ENCODE peak calls at places on chromosomes 12 and 14, in six cellular contexts. One of them, this sample, is unnamed.
A peak's percentile ranks its signal among the peaks of the same experiment; 100 is the strongest.

GRCh38 chr12:88338486-88338885 is 196.4 kb downstream of the TMTC3 start:
- DNase-seq in gastrocnemius medialis: no peak
- DNase-seq in tibial artery: no peak
- DNase-seq in upper lobe of left lung: no peak
- DNase-seq in GM12878: no peak
- DNase-seq in SK-N-SH: no peak
- DNase-seq in this sample: no peak

GRCh38 chr12:50845021-50845647 is 2.4 kb downstream of the TMPRSS12 start:
- DNase-seq in gastrocnemius medialis: no peak
- DNase-seq in tibial artery: no peak
- DNase-seq in SK-N-SH: no peak
- DNase-seq in upper lobe of left lung: no peak
- DNase-seq in GM12878: no peak
- DNase-seq in this sample: no peak

GRCh38 chr14:50060871-50061663 is 55.3 kb downstream of the VCPKMT start:
- DNase-seq in tibial artery: peak; percentile 83
- DNase-seq in GM12878: no peak
- DNase-seq in SK-N-SH: peak; percentile 66
- DNase-seq in upper lobe of left lung: no peak
- DNase-seq in gastrocnemius medialis: peak; percentile 27
- DNase-seq in this sample: peak; percentile 67

GRCh38 chr12:12606793-12607589 is 4.7 kb upstream of the CREBL2 start:
- DNase-seq in SK-N-SH: no peak
- DNase-seq in GM12878: peak; percentile 53
- DNase-seq in upper lobe of left lung: no peak
- DNase-seq in gastrocnemius medialis: no peak
- DNase-seq in tibial artery: no peak
- DNase-seq in this sample: no peak

GRCh38 chr14:40841886-40842285 is 764.8 kb upstream of the LRFN5 start:
- DNase-seq in gastrocnemius medialis: no peak
- DNase-seq in GM12878: no peak
- DNase-seq in SK-N-SH: no peak
- DNase-seq in tibial artery: no peak
- DNase-seq in upper lobe of left lung: no peak
- DNase-seq in this sample: no peak

GRCh38 chr14:87153901-87154300 is 839.1 kb downstream of the GALC start:
- DNase-seq in gastrocnemius medialis: no peak
- DNase-seq in upper lobe of left lung: no peak
- DNase-seq in tibial artery: no peak
- DNase-seq in SK-N-SH: no peak
- DNase-seq in GM12878: no peak
- DNase-seq in this sample: no peak

GRCh38 chr14:31465113-31465512 is 7.8 kb upstream of the DTD2 start:
- DNase-seq in GM12878: no peak
- DNase-seq in upper lobe of left lung: no peak
- DNase-seq in gastrocnemius medialis: no peak
- DNase-seq in SK-N-SH: no peak
- DNase-seq in tibial artery: no peak
- DNase-seq in this sample: no peak

GRCh38 chr12:113456199-113456598 is 15.5 kb downstream of the LHX5 start:
- DNase-seq in upper lobe of left lung: no peak
- DNase-seq in GM12878: no peak
- DNase-seq in SK-N-SH: no peak
- DNase-seq in gastrocnemius medialis: no peak
- DNase-seq in tibial artery: no peak
- DNase-seq in this sample: no peak

GRCh38 chr14:22888662-22889061 is 5.6 kb downstream of the REM2 start:
- DNase-seq in SK-N-SH: no peak
- DNase-seq in gastrocnemius medialis: no peak
- DNase-seq in tibial artery: no peak
- DNase-seq in GM12878: peak; percentile 62
- DNase-seq in upper lobe of left lung: no peak
- DNase-seq in this sample: no peak

GRCh38 chr14:22848391-22849164 is 12.2 kb downstream of the MMP14 start:
- DNase-seq in GM12878: no peak
- DNase-seq in upper lobe of left lung: peak; percentile 78
- DNase-seq in SK-N-SH: peak; percentile 90
- DNase-seq in tibial artery: peak; percentile 96
- DNase-seq in gastrocnemius medialis: peak; percentile 43
- DNase-seq in this sample: peak; percentile 76

GRCh38 chr12:14618990-14619389 is 51.3 kb upstream of the PLBD1 start:
- DNase-seq in upper lobe of left lung: no peak
- DNase-seq in GM12878: no peak
- DNase-seq in gastrocnemius medialis: no peak
- DNase-seq in SK-N-SH: peak; percentile 5
- DNase-seq in tibial artery: no peak
- DNase-seq in this sample: no peak

GRCh38 chr14:99534863-99535262 is 53.7 kb downstream of the CCNK start:
- DNase-seq in upper lobe of left lung: peak; percentile 56
- DNase-seq in GM12878: no peak
- DNase-seq in tibial artery: no peak
- DNase-seq in gastrocnemius medialis: no peak
- DNase-seq in SK-N-SH: no peak
- DNase-seq in this sample: peak; percentile 58

GRCh38 chr14:76050797-76051392 is 65.3 kb downstream of the IFT43 start:
- DNase-seq in upper lobe of left lung: no peak
- DNase-seq in GM12878: peak; percentile 21
- DNase-seq in gastrocnemius medialis: peak; percentile 11
- DNase-seq in SK-N-SH: peak; percentile 63
- DNase-seq in tibial artery: no peak
- DNase-seq in this sample: peak; percentile 65

GRCh38 chr12:3117144-3117581 is 40.0 kb downstream of the TSPAN9 start:
- DNase-seq in gastrocnemius medialis: no peak
- DNase-seq in SK-N-SH: no peak
- DNase-seq in GM12878: no peak
- DNase-seq in tibial artery: no peak
- DNase-seq in upper lobe of left lung: no peak
- DNase-seq in this sample: peak; percentile 63

GRCh38 chr14:24337144-24337823 is 2.4 kb upstream of the ADCY4 start:
- DNase-seq in upper lobe of left lung: no peak
- DNase-seq in GM12878: no peak
- DNase-seq in gastrocnemius medialis: no peak
- DNase-seq in tibial artery: no peak
- DNase-seq in SK-N-SH: no peak
- DNase-seq in this sample: no peak

GRCh38 chr12:76409074-76409473 is 60.9 kb upstream of the BBS10 start:
- DNase-seq in upper lobe of left lung: no peak
- DNase-seq in SK-N-SH: no peak
- DNase-seq in tibial artery: no peak
- DNase-seq in GM12878: no peak
- DNase-seq in gastrocnemius medialis: no peak
- DNase-seq in this sample: no peak

GRCh38 chr14:106556665-106557289 is 1030.4 kb downstream of the TMEM121 start:
- DNase-seq in upper lobe of left lung: peak; percentile 92
- DNase-seq in SK-N-SH: peak; percentile 46
- DNase-seq in GM12878: no peak
- DNase-seq in gastrocnemius medialis: no peak
- DNase-seq in tibial artery: no peak
- DNase-seq in this sample: peak; percentile 32

GRCh38 chr14:83975435-83976222 is 1554.3 kb upstream of the FLRT2 start:
- DNase-seq in GM12878: no peak
- DNase-seq in upper lobe of left lung: no peak
- DNase-seq in SK-N-SH: no peak
- DNase-seq in tibial artery: no peak
- DNase-seq in gastrocnemius medialis: no peak
- DNase-seq in this sample: peak; percentile 56

GRCh38 chr12:42590324-42590934 is 883 bp upstream of the PRICKLE1 start:
- DNase-seq in tibial artery: peak; percentile 70
- DNase-seq in GM12878: no peak
- DNase-seq in gastrocnemius medialis: peak; percentile 6
- DNase-seq in upper lobe of left lung: peak; percentile 17
- DNase-seq in SK-N-SH: peak; percentile 50
- DNase-seq in this sample: peak; percentile 26

GRCh38 chr12:104415308-104415980 is 41.3 kb upstream of the CHST11 start:
- DNase-seq in GM12878: no peak
- DNase-seq in gastrocnemius medialis: no peak
- DNase-seq in tibial artery: no peak
- DNase-seq in SK-N-SH: no peak
- DNase-seq in upper lobe of left lung: no peak
- DNase-seq in this sample: no peak
- H3K27me3 ChIP-seq in GM12878: no peaks in the 10 kb centered on the region
- H3K27me3 ChIP-seq in gastrocnemius medialis: no peaks in the 10 kb centered on the region
- H3K27me3 ChIP-seq in tibial artery: no peaks in the 10 kb centered on the region
- H3K27me3 ChIP-seq in SK-N-SH: no peaks in the 10 kb centered on the region
- H3K27me3 ChIP-seq in upper lobe of left lung: no peaks in the 10 kb centered on the region
- H3K27me3 ChIP-seq in this sample: no peaks in the 10 kb centered on the region

DNA sequence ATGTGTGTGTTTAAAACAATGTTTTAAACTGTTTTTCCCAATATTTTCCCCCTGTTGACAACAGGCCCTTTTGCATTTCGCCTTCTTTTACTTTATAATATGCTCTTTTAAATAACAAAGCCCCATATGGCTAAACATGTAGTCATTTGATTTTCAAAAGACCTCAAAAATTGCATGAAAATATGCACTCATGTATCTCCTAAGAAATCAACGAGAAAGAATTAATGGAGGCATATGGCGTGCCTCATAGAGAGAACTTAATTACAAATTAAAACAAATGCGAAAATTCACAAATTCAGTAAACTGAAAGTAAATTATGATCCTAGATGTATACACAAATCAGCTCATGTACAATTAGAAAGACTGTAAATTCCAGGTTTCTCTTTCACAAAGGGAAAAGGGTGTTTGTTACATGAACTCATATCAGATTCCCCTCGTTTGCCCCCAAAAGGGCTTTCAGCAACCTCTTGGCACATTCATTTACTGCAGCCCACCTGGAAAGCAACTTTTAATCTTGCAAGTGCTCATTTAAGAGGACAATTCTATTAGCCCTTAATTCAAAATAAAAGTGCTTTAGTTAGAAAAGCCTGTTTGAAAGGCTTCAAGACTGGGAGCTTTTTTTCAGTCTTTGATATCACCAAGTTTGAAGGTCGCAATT is 202.7 kb upstream of the FOXN3 start:
- DNase-seq in tibial artery: no peak
- DNase-seq in upper lobe of left lung: no peak
- DNase-seq in gastrocnemius medialis: no peak
- DNase-seq in SK-N-SH: no peak
- DNase-seq in GM12878: no peak
- DNase-seq in this sample: no peak
- H3K4me1 ChIP-seq in tibial artery: peaks cover 33% of the 10 kb centered on the region
- H3K4me1 ChIP-seq in upper lobe of left lung: peaks cover 23% of the 10 kb centered on the region
- H3K4me1 ChIP-seq in gastrocnemius medialis: peaks cover 32% of the 10 kb centered on the region
- H3K4me1 ChIP-seq in SK-N-SH: peaks cover 5% of the 10 kb centered on the region
- H3K4me1 ChIP-seq in GM12878: peaks cover 29% of the 10 kb centered on the region
- H3K4me1 ChIP-seq in this sample: peaks cover 46% of the 10 kb centered on the region

GRCh38 chr14:58367296-58367695 is 28.4 kb upstream of the TOMM20L start:
- DNase-seq in gastrocnemius medialis: no peak
- DNase-seq in upper lobe of left lung: no peak
- DNase-seq in GM12878: no peak
- DNase-seq in tibial artery: no peak
- DNase-seq in SK-N-SH: no peak
- DNase-seq in this sample: no peak

GRCh38 chr14:58362798-58363412 is 32.8 kb upstream of the TOMM20L start:
- DNase-seq in upper lobe of left lung: no peak
- DNase-seq in GM12878: no peak
- DNase-seq in SK-N-SH: peak; percentile 31
- DNase-seq in tibial artery: no peak
- DNase-seq in gastrocnemius medialis: no peak
- DNase-seq in this sample: no peak
- TF ChIP-seq CTCF in upper lobe of left lung: no peak
- TF ChIP-seq CTCF in GM12878: peak; percentile 28
- TF ChIP-seq CTCF in SK-N-SH: peak; percentile 53
- TF ChIP-seq CTCF in tibial artery: no peak
- TF ChIP-seq CTCF in gastrocnemius medialis: no peak
- TF ChIP-seq CTCF in this sample: peak; percentile 38

DNA sequence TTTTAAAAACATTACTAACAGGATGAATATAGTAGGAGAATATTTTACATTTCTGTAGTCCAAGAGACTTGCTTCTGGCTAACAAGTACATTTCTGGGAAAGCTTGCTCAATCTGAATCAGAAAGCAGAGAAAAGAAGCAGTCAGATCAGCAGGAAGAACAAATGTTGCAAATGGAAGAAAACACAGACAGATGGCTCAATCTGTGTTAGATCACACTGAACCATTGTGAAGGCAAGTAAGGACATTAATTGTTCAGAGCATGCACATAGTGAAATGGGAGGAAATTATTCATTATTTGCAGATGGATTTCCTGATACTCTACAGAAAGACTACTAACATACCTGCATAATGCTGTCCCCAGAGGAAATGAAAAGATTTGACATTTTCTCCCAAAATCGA is 65.2 kb upstream of the CNOT2 start:
- DNase-seq in tibial artery: no peak
- DNase-seq in gastrocnemius medialis: no peak
- DNase-seq in SK-N-SH: peak; percentile 2
- DNase-seq in GM12878: no peak
- DNase-seq in upper lobe of left lung: no peak
- DNase-seq in this sample: no peak
- H3K27me3 ChIP-seq in tibial artery: no peaks in the 10 kb centered on the region
- H3K27me3 ChIP-seq in gastrocnemius medialis: no peaks in the 10 kb centered on the region
- H3K27me3 ChIP-seq in SK-N-SH: no peaks in the 10 kb centered on the region
- H3K27me3 ChIP-seq in GM12878: no peaks in the 10 kb centered on the region
- H3K27me3 ChIP-seq in upper lobe of left lung: no peaks in the 10 kb centered on the region
- H3K27me3 ChIP-seq in this sample: no peaks in the 10 kb centered on the region

DNA sequence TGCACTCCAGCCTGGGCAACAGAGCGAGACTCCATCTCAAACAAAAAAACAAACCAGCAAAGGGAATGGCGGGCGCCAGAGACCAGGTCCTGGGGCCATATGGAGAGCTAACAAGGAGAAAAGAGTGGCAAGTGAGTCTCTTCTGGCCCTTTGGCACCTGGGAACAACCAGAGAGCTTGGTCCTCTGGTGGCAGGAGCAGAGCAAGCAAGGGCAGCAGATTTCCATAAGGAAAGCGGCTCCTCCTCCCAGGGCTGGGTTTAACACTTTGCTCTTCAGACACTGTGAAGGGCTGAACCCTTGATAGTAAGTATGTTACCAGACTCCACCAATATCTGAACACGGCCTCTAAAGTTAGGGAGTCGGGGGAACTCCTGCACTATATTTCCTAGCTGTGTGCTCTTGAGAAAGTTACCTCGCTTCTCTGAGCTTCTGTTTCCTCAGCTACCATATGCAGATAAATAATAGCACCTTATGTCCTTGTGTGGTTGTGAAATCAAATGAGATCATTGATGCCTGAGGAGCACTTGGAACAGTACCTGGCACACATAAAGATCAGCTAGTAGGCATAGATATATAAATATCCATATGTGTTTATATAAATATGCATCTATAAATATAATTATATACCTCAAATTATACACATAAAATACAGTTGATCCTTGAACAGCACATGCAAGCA is 33.4 kb upstream of the PLEKHG6 start:
- DNase-seq in upper lobe of left lung: no peak
- DNase-seq in GM12878: no peak
- DNase-seq in SK-N-SH: no peak
- DNase-seq in gastrocnemius medialis: no peak
- DNase-seq in tibial artery: peak; percentile 50
- DNase-seq in this sample: no peak
- H3K4me1 ChIP-seq in upper lobe of left lung: peaks cover 54% of the 10 kb centered on the region
- H3K4me1 ChIP-seq in GM12878: peaks cover 21% of the 10 kb centered on the region
- H3K4me1 ChIP-seq in SK-N-SH: peaks cover 32% of the 10 kb centered on the region
- H3K4me1 ChIP-seq in gastrocnemius medialis: peaks cover 44% of the 10 kb centered on the region
- H3K4me1 ChIP-seq in tibial artery: peaks cover 31% of the 10 kb centered on the region
- H3K4me1 ChIP-seq in this sample: peaks cover 26% of the 10 kb centered on the region

DNA sequence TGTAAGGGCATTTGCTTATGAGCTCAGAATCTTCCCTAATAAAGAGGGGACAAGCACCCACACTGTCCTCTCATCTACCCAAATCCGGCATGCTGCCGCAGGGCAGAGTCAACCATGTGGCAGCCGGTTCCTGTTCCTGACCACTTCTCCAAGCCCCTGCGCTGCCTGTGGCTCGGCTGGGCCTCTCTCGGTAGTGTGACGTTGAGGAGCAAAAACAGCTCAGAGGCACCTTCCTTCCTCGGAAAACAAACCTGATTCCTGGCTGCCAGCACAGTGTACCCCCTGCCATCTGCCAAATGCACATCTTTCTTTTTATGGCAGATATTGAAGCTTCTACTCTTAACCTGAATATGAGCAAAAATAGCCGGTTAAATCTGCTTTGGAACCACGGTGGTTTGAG is 50.5 kb downstream of the CFAP251 start:
- DNase-seq in upper lobe of left lung: no peak
- DNase-seq in GM12878: no peak
- DNase-seq in tibial artery: no peak
- DNase-seq in SK-N-SH: no peak
- DNase-seq in gastrocnemius medialis: peak; percentile 12
- DNase-seq in this sample: no peak
- TF ChIP-seq CTCF in upper lobe of left lung: no peak
- TF ChIP-seq CTCF in GM12878: no peak
- TF ChIP-seq CTCF in tibial artery: no peak
- TF ChIP-seq CTCF in SK-N-SH: no peak
- TF ChIP-seq CTCF in gastrocnemius medialis: no peak
- TF ChIP-seq CTCF in this sample: no peak

This sample was measured in heart right ventricle.